ENCODE peak calls at places on chromosome 18, in eight cellular contexts. One of them, this sample, is unnamed.

GRCh38 chr18:25434771-25435461 is 83.0 kb upstream of the ZNF521 start:
- DNase-seq in heart left ventricle: no peak
- DNase-seq in endothelial cell of umbilical vein: no peak
- DNase-seq in H1: no peak
- DNase-seq in breast epithelium: no peak
- DNase-seq in prostate gland: no peak
- DNase-seq in right lobe of liver: no peak
- DNase-seq in stomach: no peak
- DNase-seq in this sample: no peak

GRCh38 chr18:67742525-67742924 is 226.0 kb upstream of the DSEL start:
- DNase-seq in heart left ventricle: no peak
- DNase-seq in endothelial cell of umbilical vein: no peak
- DNase-seq in H1: no peak
- DNase-seq in breast epithelium: no peak
- DNase-seq in prostate gland: no peak
- DNase-seq in right lobe of liver: no peak
- DNase-seq in stomach: no peak
- DNase-seq in this sample: no peak

GRCh38 chr18:34871435-34871834 is 161.3 kb downstream of the DTNA start:
- DNase-seq in heart left ventricle: no peak
- DNase-seq in endothelial cell of umbilical vein: no peak
- DNase-seq in H1: no peak
- DNase-seq in breast epithelium: no peak
- DNase-seq in prostate gland: no peak
- DNase-seq in right lobe of liver: no peak
- DNase-seq in stomach: no peak
- DNase-seq in this sample: no peak

GRCh38 chr18:44761812-44762211 is 81.1 kb downstream of the SETBP1 start:
- DNase-seq in heart left ventricle: no peak
- DNase-seq in endothelial cell of umbilical vein: no peak
- DNase-seq in H1: no peak
- DNase-seq in breast epithelium: peak; percentile 69
- DNase-seq in prostate gland: peak; percentile 44
- DNase-seq in right lobe of liver: no peak
- DNase-seq in stomach: peak; percentile 88
- DNase-seq in this sample: no peak

GRCh38 chr18:32391126-32391525 is 79.6 kb downstream of the GAREM1 start:
- DNase-seq in heart left ventricle: no peak
- DNase-seq in endothelial cell of umbilical vein: no peak
- DNase-seq in H1: no peak
- DNase-seq in breast epithelium: no peak
- DNase-seq in prostate gland: no peak
- DNase-seq in right lobe of liver: no peak
- DNase-seq in stomach: no peak
- DNase-seq in this sample: no peak

GRCh38 chr18:63892544-63892943 is 5.0 kb downstream of the SERPINB2 start:
- DNase-seq in heart left ventricle: no peak
- DNase-seq in endothelial cell of umbilical vein: no peak
- DNase-seq in H1: no peak
- DNase-seq in breast epithelium: no peak
- DNase-seq in prostate gland: no peak
- DNase-seq in right lobe of liver: no peak
- DNase-seq in stomach: no peak
- DNase-seq in this sample: no peak

GRCh38 chr18:38565513-38565912 is 999.9 kb upstream of the CELF4 start:
- DNase-seq in heart left ventricle: no peak
- DNase-seq in endothelial cell of umbilical vein: no peak
- DNase-seq in H1: no peak
- DNase-seq in breast epithelium: no peak
- DNase-seq in prostate gland: no peak
- DNase-seq in right lobe of liver: no peak
- DNase-seq in stomach: no peak
- DNase-seq in this sample: no peak

GRCh38 chr18:63138469-63139340 is 180.9 kb downstream of the BCL2 start:
- DNase-seq in heart left ventricle: no peak
- DNase-seq in endothelial cell of umbilical vein: no peak
- DNase-seq in H1: peak; percentile 71
- DNase-seq in breast epithelium: no peak
- DNase-seq in prostate gland: no peak
- DNase-seq in right lobe of liver: no peak
- DNase-seq in stomach: no peak
- DNase-seq in this sample: no peak

GRCh38 chr18:395481-396250 is 104.8 kb downstream of the COLEC12 start:
- DNase-seq in heart left ventricle: no peak
- DNase-seq in endothelial cell of umbilical vein: peak; percentile 86
- DNase-seq in H1: no peak
- DNase-seq in breast epithelium: no peak
- DNase-seq in prostate gland: peak; percentile 40
- DNase-seq in right lobe of liver: no peak
- DNase-seq in stomach: peak; percentile 33
- DNase-seq in this sample: no peak

GRCh38 chr18:10038268-10038667 is 124.5 kb downstream of the VAPA start:
- DNase-seq in heart left ventricle: no peak
- DNase-seq in endothelial cell of umbilical vein: no peak
- DNase-seq in H1: no peak
- DNase-seq in breast epithelium: no peak
- DNase-seq in prostate gland: no peak
- DNase-seq in right lobe of liver: no peak
- DNase-seq in stomach: peak; percentile 15
- DNase-seq in this sample: no peak

GRCh38 chr18:58911766-58912165 is 47.1 kb downstream of the ZNF532 start:
- DNase-seq in heart left ventricle: peak; percentile 37
- DNase-seq in endothelial cell of umbilical vein: peak; percentile 62
- DNase-seq in H1: peak; percentile 46
- DNase-seq in breast epithelium: no peak
- DNase-seq in prostate gland: no peak
- DNase-seq in right lobe of liver: no peak
- DNase-seq in stomach: no peak
- DNase-seq in this sample: no peak

GRCh38 chr18:42425025-42425424 is 470.0 kb downstream of the PIK3C3 start:
- DNase-seq in heart left ventricle: no peak
- DNase-seq in endothelial cell of umbilical vein: no peak
- DNase-seq in H1: no peak
- DNase-seq in breast epithelium: no peak
- DNase-seq in prostate gland: no peak
- DNase-seq in right lobe of liver: no peak
- DNase-seq in stomach: no peak
- DNase-seq in this sample: no peak

GRCh38 chr18:23897293-23897692 is 117.3 kb upstream of the TTC39C start:
- DNase-seq in heart left ventricle: no peak
- DNase-seq in endothelial cell of umbilical vein: no peak
- DNase-seq in H1: no peak
- DNase-seq in breast epithelium: no peak
- DNase-seq in prostate gland: no peak
- DNase-seq in right lobe of liver: no peak
- DNase-seq in stomach: no peak
- DNase-seq in this sample: no peak

GRCh38 chr18:68219274-68219673 is 495.6 kb downstream of the TMX3 start:
- DNase-seq in heart left ventricle: no peak
- DNase-seq in endothelial cell of umbilical vein: peak; percentile 44
- DNase-seq in H1: no peak
- DNase-seq in breast epithelium: no peak
- DNase-seq in prostate gland: no peak
- DNase-seq in right lobe of liver: no peak
- DNase-seq in stomach: no peak
- DNase-seq in this sample: no peak

GRCh38 chr18:6737833-6738232 is 8.3 kb downstream of the ARHGAP28 start:
- DNase-seq in heart left ventricle: no peak
- DNase-seq in endothelial cell of umbilical vein: peak; percentile 38
- DNase-seq in H1: no peak
- DNase-seq in breast epithelium: no peak
- DNase-seq in prostate gland: no peak
- DNase-seq in right lobe of liver: no peak
- DNase-seq in stomach: no peak
- DNase-seq in this sample: no peak

GRCh38 chr18:9016819-9017169 is 85.7 kb upstream of the NDUFV2 start:
- DNase-seq in heart left ventricle: no peak
- DNase-seq in endothelial cell of umbilical vein: no peak
- DNase-seq in H1: no peak
- DNase-seq in breast epithelium: no peak
- DNase-seq in prostate gland: no peak
- DNase-seq in right lobe of liver: no peak
- DNase-seq in stomach: no peak
- DNase-seq in this sample: no peak

GRCh38 chr18:45107425-45107824 is 426.7 kb downstream of the SETBP1 start:
- DNase-seq in heart left ventricle: no peak
- DNase-seq in endothelial cell of umbilical vein: no peak
- DNase-seq in H1: no peak
- DNase-seq in breast epithelium: no peak
- DNase-seq in prostate gland: no peak
- DNase-seq in right lobe of liver: no peak
- DNase-seq in stomach: no peak
- DNase-seq in this sample: no peak

GRCh38 chr18:13464432-13465125 is 246.0 kb downstream of the LDLRAD4 start:
- DNase-seq in heart left ventricle: peak; percentile 74
- DNase-seq in endothelial cell of umbilical vein: peak; percentile 94
- DNase-seq in H1: no peak
- DNase-seq in breast epithelium: no peak
- DNase-seq in prostate gland: no peak
- DNase-seq in right lobe of liver: peak; percentile 66
- DNase-seq in stomach: peak; percentile 39
- DNase-seq in this sample: no peak

GRCh38 chr18:59951591-59951990 is 51.8 kb downstream of the PMAIP1 start:
- DNase-seq in heart left ventricle: no peak
- DNase-seq in endothelial cell of umbilical vein: no peak
- DNase-seq in H1: no peak
- DNase-seq in breast epithelium: no peak
- DNase-seq in prostate gland: no peak
- DNase-seq in right lobe of liver: no peak
- DNase-seq in stomach: no peak
- DNase-seq in this sample: no peak

GRCh38 chr18:59055345-59056032 is 84.2 kb upstream of the SEC11C start:
- DNase-seq in heart left ventricle: no peak
- DNase-seq in endothelial cell of umbilical vein: no peak
- DNase-seq in H1: peak; percentile 59
- DNase-seq in breast epithelium: no peak
- DNase-seq in prostate gland: no peak
- DNase-seq in right lobe of liver: no peak
- DNase-seq in stomach: no peak
- DNase-seq in this sample: no peak

GRCh38 chr18:34219651-34220050 is 5.1 kb downstream of the NOL4 start:
- DNase-seq in heart left ventricle: no peak
- DNase-seq in endothelial cell of umbilical vein: no peak
- DNase-seq in H1: no peak
- DNase-seq in breast epithelium: no peak
- DNase-seq in prostate gland: no peak
- DNase-seq in right lobe of liver: no peak
- DNase-seq in stomach: no peak
- DNase-seq in this sample: no peak

GRCh38 chr18:43587538-43588153 is 310.4 kb upstream of the SYT4 start:
- DNase-seq in heart left ventricle: no peak
- DNase-seq in endothelial cell of umbilical vein: peak; percentile 43
- DNase-seq in H1: no peak
- DNase-seq in breast epithelium: no peak
- DNase-seq in prostate gland: no peak
- DNase-seq in right lobe of liver: no peak
- DNase-seq in stomach: no peak
- DNase-seq in this sample: no peak

GRCh38 chr18:11880586-11881304 is 27.4 kb downstream of the MPPE1 start:
- DNase-seq in heart left ventricle: no peak
- DNase-seq in endothelial cell of umbilical vein: no peak
- DNase-seq in H1: no peak
- DNase-seq in breast epithelium: no peak
- DNase-seq in prostate gland: no peak
- DNase-seq in right lobe of liver: no peak
- DNase-seq in stomach: no peak
- DNase-seq in this sample: no peak

GRCh38 chr18:54690198-54690597 is 99.2 kb downstream of the DYNAP start:
- DNase-seq in heart left ventricle: no peak
- DNase-seq in endothelial cell of umbilical vein: peak; percentile 55
- DNase-seq in H1: no peak
- DNase-seq in breast epithelium: no peak
- DNase-seq in prostate gland: no peak
- DNase-seq in right lobe of liver: no peak
- DNase-seq in stomach: no peak
- DNase-seq in this sample: no peak

GRCh38 chr18:9094307-9095226 is 7.9 kb upstream of the NDUFV2 start:
- DNase-seq in heart left ventricle: no peak
- DNase-seq in endothelial cell of umbilical vein: peak; percentile 86
- DNase-seq in H1: no peak
- DNase-seq in breast epithelium: no peak
- DNase-seq in prostate gland: no peak
- DNase-seq in right lobe of liver: no peak
- DNase-seq in stomach: no peak
- DNase-seq in this sample: peak; percentile 14

GRCh38 chr18:77106331-77106730 is 26.3 kb downstream of the MBP start:
- DNase-seq in heart left ventricle: no peak
- DNase-seq in endothelial cell of umbilical vein: no peak
- DNase-seq in H1: no peak
- DNase-seq in breast epithelium: no peak
- DNase-seq in prostate gland: no peak
- DNase-seq in right lobe of liver: no peak
- DNase-seq in stomach: no peak
- DNase-seq in this sample: no peak
- H3K4me1 ChIP-seq in heart left ventricle: peaks cover 36% of the 10 kb centered on the region
- H3K4me1 ChIP-seq in endothelial cell of umbilical vein: peaks cover 32% of the 10 kb centered on the region
- H3K4me1 ChIP-seq in H1: peaks cover 5% of the 10 kb centered on the region
- H3K4me1 ChIP-seq in breast epithelium: no peaks in the 10 kb centered on the region
- H3K4me1 ChIP-seq in prostate gland: no peaks in the 10 kb centered on the region
- H3K4me1 ChIP-seq in right lobe of liver: no peaks in the 10 kb centered on the region
- H3K4me1 ChIP-seq in stomach: peaks cover 82% of the 10 kb centered on the region
- H3K4me1 ChIP-seq in this sample: peaks cover 59% of the 10 kb centered on the region

DNA sequence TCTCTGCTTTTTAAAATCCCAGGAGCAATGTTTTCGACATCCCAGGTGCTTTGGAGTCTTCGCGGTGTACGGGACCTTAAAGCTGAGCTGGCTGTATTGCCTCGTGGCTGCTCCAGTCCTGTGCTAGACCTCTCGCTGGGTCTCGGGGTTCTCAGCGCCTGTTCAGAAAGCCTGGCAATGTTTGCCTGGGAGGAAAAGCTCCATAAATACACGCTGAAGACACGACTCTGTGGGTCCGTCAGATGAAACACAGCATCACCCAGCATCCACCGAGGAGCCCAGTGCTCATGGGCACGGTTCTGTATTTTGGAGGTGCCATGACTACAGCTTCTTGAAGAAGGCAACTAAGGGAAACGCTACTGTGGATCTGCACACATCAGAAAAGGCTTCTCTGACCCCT is 21.6 kb downstream of the MBP start:
- DNase-seq in heart left ventricle: no peak
- DNase-seq in endothelial cell of umbilical vein: no peak
- DNase-seq in H1: peak; percentile 34
- DNase-seq in breast epithelium: peak; percentile 14
- DNase-seq in prostate gland: no peak
- DNase-seq in right lobe of liver: no peak
- DNase-seq in stomach: no peak
- DNase-seq in this sample: no peak
- TF ChIP-seq POLR2A in heart left ventricle: no peak
- TF ChIP-seq POLR2A in endothelial cell of umbilical vein: no peak
- TF ChIP-seq POLR2A in H1: no peak
- TF ChIP-seq POLR2A in breast epithelium: no peak
- TF ChIP-seq POLR2A in prostate gland: no peak
- TF ChIP-seq POLR2A in right lobe of liver: no peak
- TF ChIP-seq POLR2A in stomach: no peak
- TF ChIP-seq POLR2A in this sample: no peak

GRCh38 chr18:22505136-22505535 is 87.4 kb upstream of the CTAGE1 start:
- DNase-seq in heart left ventricle: no peak
- DNase-seq in endothelial cell of umbilical vein: peak; percentile 73
- DNase-seq in H1: no peak
- DNase-seq in breast epithelium: no peak
- DNase-seq in prostate gland: no peak
- DNase-seq in right lobe of liver: no peak
- DNase-seq in stomach: no peak
- DNase-seq in this sample: no peak
- H3K9me3 ChIP-seq in heart left ventricle: no peaks in the 10 kb centered on the region
- H3K9me3 ChIP-seq in endothelial cell of umbilical vein: no peaks in the 10 kb centered on the region
- H3K9me3 ChIP-seq in H1: no peaks in the 10 kb centered on the region
- H3K9me3 ChIP-seq in breast epithelium: no peaks in the 10 kb centered on the region
- H3K9me3 ChIP-seq in prostate gland: no peaks in the 10 kb centered on the region
- H3K9me3 ChIP-seq in right lobe of liver: no peaks in the 10 kb centered on the region
- H3K9me3 ChIP-seq in stomach: no peaks in the 10 kb centered on the region
- H3K9me3 ChIP-seq in this sample: no peaks in the 10 kb centered on the region

GRCh38 chr18:48919547-48919946 is 31.2 kb downstream of the SMAD7 start:
- DNase-seq in heart left ventricle: no peak
- DNase-seq in endothelial cell of umbilical vein: no peak
- DNase-seq in H1: no peak
- DNase-seq in breast epithelium: no peak
- DNase-seq in prostate gland: no peak
- DNase-seq in right lobe of liver: no peak
- DNase-seq in stomach: no peak
- DNase-seq in this sample: no peak
- H3K4me1 ChIP-seq in heart left ventricle: peaks cover 13% of the 10 kb centered on the region
- H3K4me1 ChIP-seq in endothelial cell of umbilical vein: peaks cover 22% of the 10 kb centered on the region
- H3K4me1 ChIP-seq in H1: no peaks in the 10 kb centered on the region
- H3K4me1 ChIP-seq in breast epithelium: no peaks in the 10 kb centered on the region
- H3K4me1 ChIP-seq in prostate gland: peaks cover 8% of the 10 kb centered on the region
- H3K4me1 ChIP-seq in right lobe of liver: no peaks in the 10 kb centered on the region
- H3K4me1 ChIP-seq in stomach: peaks cover 55% of the 10 kb centered on the region
- H3K4me1 ChIP-seq in this sample: peaks cover 34% of the 10 kb centered on the region

This sample was measured in esophagus muscularis mucosa.